ENCODE peak calls at places on chromosome 22, in six cellular contexts. F, Z, E, H, T and Y are unnamed samples. For H3K4me1, the result is how much of the 10 kb centered on the place peaks cover.

GRCh38 chr22:50730013-50730891 is 7.8 kb upstream of the ACR start:
- DNase-seq in F (no peak), Z (no peak), E (peak), H (no peak), T (peak), Y (no peak)

GRCh38 chr22:23070418-23071162 is at the start of gene GNAZ:
- DNase-seq in F (no peak), Z (no peak), E (peak), H (peak), T (peak), Y (no peak)

GRCh38 chr22:23525510-23525909 is 54.6 kb downstream of the IGLL1 start:
- DNase-seq in F (no peak), Z (no peak), E (no peak), H (no peak), T (no peak), Y (no peak)

GRCh38 chr22:36327922-36328551 is 59.7 kb downstream of the MYH9 start:
- DNase-seq in F (no peak), Z (no peak), E (no peak), H (no peak), T (peak), Y (no peak)

GRCh38 chr22:43110927-43111623 is 525 bp downstream of the BIK start:
- DNase-seq in F (peak), Z (peak), E (no peak), H (peak), T (no peak), Y (no peak)

GRCh38 chr22:49957826-49958461 is 2.6 kb upstream of the PIM3 start:
- DNase-seq in F (peak), Z (peak), E (peak), H (no peak), T (peak), Y (no peak)

GRCh38 chr22:35733742-35734516 is 16.3 kb downstream of the APOL5 start:
- DNase-seq in F (no peak), Z (no peak), E (no peak), H (no peak), T (no peak), Y (no peak)

GRCh38 chr22:23110190-23110921 is 31.4 kb downstream of the RSPH14 start:
- DNase-seq in F (no peak), Z (peak), E (no peak), H (peak), T (no peak), Y (no peak)

GRCh38 chr22:24566899-24567511 is 11.2 kb downstream of the SNRPD3 start:
- DNase-seq in F (no peak), Z (no peak), E (no peak), H (no peak), T (no peak), Y (no peak)

GRCh38 chr22:47016636-47017035 is 254.2 kb downstream of the TBC1D22A start:
- DNase-seq in F (peak), Z (no peak), E (no peak), H (no peak), T (peak), Y (no peak)

GRCh38 chr22:43393132-43393844 is 18.5 kb upstream of the MPPED1 start:
- DNase-seq in F (no peak), Z (no peak), E (peak), H (no peak), T (no peak), Y (no peak)

GRCh38 chr22:46537221-46537945 is at the start of gene CELSR1:
- DNase-seq in F (peak), Z (peak), E (no peak), H (peak), T (no peak), Y (no peak)

GRCh38 chr22:48811885-48812284 is 1015.8 kb downstream of the BRD1 start:
- DNase-seq in F (no peak), Z (no peak), E (no peak), H (no peak), T (no peak), Y (no peak)

GRCh38 chr22:29380856-29381255 is 7.5 kb downstream of the AP1B1 start:
- DNase-seq in F (no peak), Z (no peak), E (peak), H (no peak), T (no peak), Y (no peak)
- H3K4me1 ChIP-seq in F (half or more), Z (under half), E (half or more), H (under half), T (under half), Y (under half)

DNA sequence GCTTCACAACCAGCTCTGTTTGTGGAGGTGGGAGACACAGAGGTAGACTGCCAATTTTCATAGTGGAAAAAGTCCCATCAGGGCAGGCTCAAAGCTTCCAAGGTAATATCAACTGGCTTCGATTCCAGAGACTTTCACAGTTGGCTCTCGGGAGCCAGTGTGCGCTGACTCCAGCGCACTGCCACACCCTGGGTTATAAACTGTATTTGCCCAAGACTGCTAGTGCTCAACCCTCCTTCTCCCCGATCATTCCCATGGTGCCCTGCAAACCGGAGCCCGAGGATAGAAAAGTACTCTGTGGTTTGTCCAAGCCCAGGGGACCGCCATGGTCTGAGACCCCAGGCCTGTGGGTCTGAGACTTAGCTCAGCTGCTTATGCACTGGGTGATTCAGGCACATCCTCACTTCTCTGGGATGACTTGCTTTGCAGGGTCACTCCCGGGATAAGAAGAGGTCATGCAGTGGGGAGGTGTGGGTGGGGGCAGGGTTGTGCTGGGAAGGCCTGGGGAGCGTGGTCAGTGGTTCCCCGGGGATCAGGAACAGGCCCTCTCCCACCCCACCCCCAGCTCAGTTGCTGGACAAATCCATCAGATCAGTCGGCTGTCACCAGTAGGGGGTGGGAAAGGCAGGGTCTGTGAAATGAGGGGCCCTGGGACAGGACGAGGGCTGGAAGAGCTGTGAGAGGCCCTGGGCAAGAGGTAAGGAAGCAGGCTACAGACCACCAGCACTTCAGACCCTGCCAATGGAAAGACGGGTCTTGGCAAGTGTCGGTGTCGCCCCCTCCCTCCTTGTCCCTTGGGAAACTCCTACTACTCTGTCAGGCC is 26.7 kb upstream of the PICK1 start:
- DNase-seq in F (no peak), Z (peak), E (no peak), H (no peak), T (no peak), Y (no peak)
- TF ChIP-seq EP300 in F (no peak), Z (no peak), E (no peak), H (no peak), T (no peak), Y (no peak)

GRCh38 chr22:32050678-32051515 is 7.8 kb downstream of the SLC5A1 start:
- DNase-seq in F (peak), Z (no peak), E (peak), H (no peak), T (no peak), Y (no peak)
- TF ChIP-seq POLR2AphosphoS5 in F (no peak), Z (no peak), E (no peak), H (no peak), T (no peak), Y (no peak)

DNA sequence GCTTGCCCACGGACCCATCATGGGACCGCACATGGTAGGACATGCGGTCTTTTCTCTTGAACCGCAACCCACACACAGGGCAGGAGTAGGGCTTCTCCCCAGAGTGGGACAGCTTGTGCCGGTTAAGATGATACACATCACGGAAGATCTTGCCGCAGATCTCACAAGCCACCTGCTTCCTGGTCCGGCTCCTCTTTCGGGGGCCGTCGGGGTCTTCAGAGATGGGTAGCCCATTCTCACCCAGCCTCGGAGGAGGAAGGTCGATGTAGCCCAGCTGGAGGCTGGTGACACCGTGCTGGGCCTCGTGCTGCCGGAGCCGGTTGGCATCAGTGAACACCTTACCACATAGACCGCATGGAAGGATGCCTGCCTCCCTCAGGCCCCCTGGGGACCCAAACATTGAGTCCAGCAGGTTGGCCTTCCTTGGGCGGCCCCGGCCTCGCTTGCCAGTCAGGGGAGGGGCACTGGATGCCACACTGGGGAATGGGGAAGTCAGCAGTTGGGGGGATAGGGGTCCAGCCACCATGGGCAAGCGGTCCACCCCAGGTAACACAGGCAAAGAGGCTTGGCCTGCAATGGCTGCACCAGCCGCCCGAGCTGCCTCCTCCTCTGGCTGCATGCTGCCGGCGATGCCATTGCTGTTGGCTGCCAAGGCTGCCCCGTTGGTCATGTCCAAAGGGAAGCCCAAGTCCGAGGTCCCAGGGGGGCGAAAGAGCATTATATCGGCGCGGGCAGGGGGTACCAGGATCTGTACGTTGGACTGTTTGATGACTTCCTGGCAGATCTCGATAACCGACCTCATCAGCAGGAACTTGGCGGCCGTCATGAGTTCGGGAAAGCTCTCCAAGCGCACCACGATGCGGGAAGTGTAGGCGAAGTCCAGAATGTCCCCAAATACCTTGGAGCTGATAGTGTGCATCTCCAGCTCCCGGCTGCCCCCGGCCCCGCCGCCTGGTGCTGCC is 1.5 kb downstream of the PATZ1 start:
- DNase-seq in F (peak), Z (no peak), E (peak), H (peak), T (peak), Y (no peak)
- H3K4me1 ChIP-seq in F (half or more), Z (under half), E (half or more), H (under half), T (under half), Y (under half)

GRCh38 chr22:27192135-27192900 is 534.9 kb downstream of the MIAT start:
- DNase-seq in F (no peak), Z (no peak), E (no peak), H (no peak), T (no peak), Y (no peak)

GRCh38 chr22:27194096-27194748 is 536.8 kb downstream of the MIAT start:
- DNase-seq in F (no peak), Z (no peak), E (no peak), H (no peak), T (no peak), Y (no peak)

GRCh38 chr22:27195104-27195503 is 537.7 kb downstream of the MIAT start:
- DNase-seq in F (no peak), Z (no peak), E (no peak), H (no peak), T (peak), Y (no peak)

GRCh38 chr22:27193215-27193614 is 535.8 kb downstream of the MIAT start:
- DNase-seq in F (no peak), Z (no peak), E (no peak), H (no peak), T (no peak), Y (no peak)

DNA sequence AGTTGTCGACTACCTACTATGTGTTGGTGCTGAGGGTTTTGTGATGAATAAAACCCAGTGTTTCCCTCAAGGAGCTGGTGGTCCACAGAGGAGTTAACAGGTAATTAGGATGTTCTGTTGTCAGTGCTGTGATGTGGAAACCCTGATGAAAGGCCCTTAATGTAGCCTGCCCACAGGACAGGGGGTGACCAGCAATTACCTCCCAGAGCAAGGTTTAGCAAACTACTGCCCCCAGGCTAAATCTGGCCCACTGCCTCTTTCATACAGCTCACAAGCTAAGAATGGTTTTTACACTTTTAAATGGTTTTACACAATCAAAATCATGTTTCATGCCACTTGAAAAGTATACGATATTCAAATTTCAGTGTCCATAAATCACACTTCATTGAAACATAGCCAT is 536.2 kb downstream of the MIAT start:
- DNase-seq in F (no peak), Z (no peak), E (no peak), H (no peak), T (no peak), Y (no peak)
- TF ChIP-seq EP300 in F (no peak), Z (no peak), E (no peak), H (no peak), T (no peak), Y (no peak)